ENCODE peak calls at places on chromosomes 4 and X, in five cellular contexts. One of them, this sample, is unnamed.

GRCh38 chrX:45322820-45323219 is 122.1 kb upstream of the DIPK2B start:
- DNase-seq in neural crest cell: no peak
- DNase-seq in left ventricle myocardium inferior: no peak
- DNase-seq in Calu3: no peak
- DNase-seq in omental fat pad: no peak
- DNase-seq in this sample: peak; percentile 29

GRCh38 chr4:88610771-88611170 is 18.5 kb downstream of the HERC3 start:
- DNase-seq in neural crest cell: no peak
- DNase-seq in left ventricle myocardium inferior: peak; percentile 63
- DNase-seq in Calu3: peak; percentile 25
- DNase-seq in omental fat pad: no peak
- DNase-seq in this sample: no peak

GRCh38 chr4:7818676-7819041 is 121.0 kb downstream of the AFAP1 start:
- DNase-seq in neural crest cell: no peak
- DNase-seq in left ventricle myocardium inferior: no peak
- DNase-seq in Calu3: no peak
- DNase-seq in omental fat pad: no peak
- DNase-seq in this sample: no peak

GRCh38 chr4:1727117-1728031 is 6.1 kb downstream of the TACC3 start:
- DNase-seq in neural crest cell: no peak
- DNase-seq in left ventricle myocardium inferior: peak; percentile 83
- DNase-seq in Calu3: peak; percentile 87
- DNase-seq in omental fat pad: peak; percentile 57
- DNase-seq in this sample: peak; percentile 67

GRCh38 chr4:108171541-108172230 is 3.0 kb upstream of the LEF1 start:
- DNase-seq in neural crest cell: peak; percentile 29
- DNase-seq in left ventricle myocardium inferior: no peak
- DNase-seq in Calu3: no peak
- DNase-seq in omental fat pad: no peak
- DNase-seq in this sample: no peak

GRCh38 chr4:57291911-57292310 is 181.7 kb upstream of the IGFBP7 start:
- DNase-seq in neural crest cell: no peak
- DNase-seq in left ventricle myocardium inferior: no peak
- DNase-seq in Calu3: no peak
- DNase-seq in omental fat pad: no peak
- DNase-seq in this sample: no peak

GRCh38 chr4:32485976-32486375 is 1765.8 kb downstream of the PCDH7 start:
- DNase-seq in neural crest cell: no peak
- DNase-seq in left ventricle myocardium inferior: no peak
- DNase-seq in Calu3: no peak
- DNase-seq in omental fat pad: no peak
- DNase-seq in this sample: peak; percentile 81

GRCh38 chr4:165580379-165580905 is 201.6 kb downstream of the CPE start:
- DNase-seq in neural crest cell: no peak
- DNase-seq in left ventricle myocardium inferior: no peak
- DNase-seq in Calu3: peak; percentile 1
- DNase-seq in omental fat pad: no peak
- DNase-seq in this sample: peak; percentile 84

GRCh38 chrX:153919281-153919680 is 6.8 kb downstream of the ARHGAP4 start:
- DNase-seq in neural crest cell: no peak
- DNase-seq in left ventricle myocardium inferior: no peak
- DNase-seq in Calu3: no peak
- DNase-seq in omental fat pad: no peak
- DNase-seq in this sample: no peak

GRCh38 chr4:83440899-83441298 is 14.7 kb downstream of the HELQ start:
- DNase-seq in neural crest cell: no peak
- DNase-seq in left ventricle myocardium inferior: no peak
- DNase-seq in Calu3: no peak
- DNase-seq in omental fat pad: no peak
- DNase-seq in this sample: no peak

GRCh38 chr4:102527695-102528094 is 26.5 kb downstream of the NFKB1 start:
- DNase-seq in neural crest cell: no peak
- DNase-seq in left ventricle myocardium inferior: no peak
- DNase-seq in Calu3: no peak
- DNase-seq in omental fat pad: no peak
- DNase-seq in this sample: no peak

GRCh38 chr4:151486166-151486565 is 77.2 kb downstream of the FHIP1A start:
- DNase-seq in neural crest cell: no peak
- DNase-seq in left ventricle myocardium inferior: no peak
- DNase-seq in Calu3: no peak
- DNase-seq in omental fat pad: no peak
- DNase-seq in this sample: no peak

GRCh38 chrX:40100141-40100536 is 2.4 kb upstream of the BCOR start:
- DNase-seq in neural crest cell: no peak
- DNase-seq in left ventricle myocardium inferior: peak; percentile 31
- DNase-seq in Calu3: peak; percentile 39
- DNase-seq in omental fat pad: no peak
- DNase-seq in this sample: no peak

GRCh38 chrX:13340182-13340791 is 20.4 kb upstream of the ATXN3L start:
- DNase-seq in neural crest cell: no peak
- DNase-seq in left ventricle myocardium inferior: no peak
- DNase-seq in Calu3: no peak
- DNase-seq in omental fat pad: no peak
- DNase-seq in this sample: no peak

GRCh38 chr4:48268956-48269860 is at the start of gene TEC:
- DNase-seq in neural crest cell: peak; percentile 52
- DNase-seq in left ventricle myocardium inferior: peak; percentile 45
- DNase-seq in Calu3: peak; percentile 50
- DNase-seq in omental fat pad: no peak
- DNase-seq in this sample: peak; percentile 56

GRCh38 chrX:47648376-47648775 is 2.0 kb downstream of the ELK1 start:
- DNase-seq in neural crest cell: no peak
- DNase-seq in left ventricle myocardium inferior: no peak
- DNase-seq in Calu3: no peak
- DNase-seq in omental fat pad: no peak
- DNase-seq in this sample: no peak

GRCh38 chr4:75831856-75832405 is 70.3 kb downstream of the PPEF2 start:
- DNase-seq in neural crest cell: no peak
- DNase-seq in left ventricle myocardium inferior: no peak
- DNase-seq in Calu3: no peak
- DNase-seq in omental fat pad: no peak
- DNase-seq in this sample: no peak

GRCh38 chr4:144171697-144172096 is 31.2 kb upstream of the GYPA start:
- DNase-seq in neural crest cell: no peak
- DNase-seq in left ventricle myocardium inferior: no peak
- DNase-seq in Calu3: no peak
- DNase-seq in omental fat pad: no peak
- DNase-seq in this sample: no peak

GRCh38 chr4:11603594-11604194 is 175.0 kb upstream of the HS3ST1 start:
- DNase-seq in neural crest cell: no peak
- DNase-seq in left ventricle myocardium inferior: no peak
- DNase-seq in Calu3: no peak
- DNase-seq in omental fat pad: no peak
- DNase-seq in this sample: no peak

GRCh38 chr4:112882286-112882685 is 167.2 kb upstream of the ANK2 start:
- DNase-seq in neural crest cell: no peak
- DNase-seq in left ventricle myocardium inferior: no peak
- DNase-seq in Calu3: no peak
- DNase-seq in omental fat pad: no peak
- DNase-seq in this sample: no peak

GRCh38 chr4:184375027-184375426 is 99.3 kb downstream of the IRF2 start:
- DNase-seq in neural crest cell: no peak
- DNase-seq in left ventricle myocardium inferior: no peak
- DNase-seq in Calu3: no peak
- DNase-seq in omental fat pad: no peak
- DNase-seq in this sample: no peak

GRCh38 chrX:46444011-46444410 is 101.2 kb downstream of the ZNF674 start:
- DNase-seq in neural crest cell: no peak
- DNase-seq in left ventricle myocardium inferior: no peak
- DNase-seq in Calu3: peak; percentile 36
- DNase-seq in omental fat pad: no peak
- DNase-seq in this sample: no peak

GRCh38 chrX:109990582-109991276 is 12.2 kb upstream of the TMEM164 start:
- DNase-seq in neural crest cell: no peak
- DNase-seq in left ventricle myocardium inferior: no peak
- DNase-seq in Calu3: no peak
- DNase-seq in omental fat pad: no peak
- DNase-seq in this sample: no peak

GRCh38 chrX:57286507-57287251 is at the start of gene FAAH2:
- DNase-seq in neural crest cell: no peak
- DNase-seq in left ventricle myocardium inferior: no peak
- DNase-seq in Calu3: peak; percentile 84
- DNase-seq in omental fat pad: no peak
- DNase-seq in this sample: peak; percentile 1

GRCh38 chrX:132043977-132044376 is 20.9 kb downstream of the STK26 start:
- DNase-seq in neural crest cell: no peak
- DNase-seq in left ventricle myocardium inferior: no peak
- DNase-seq in Calu3: no peak
- DNase-seq in omental fat pad: no peak
- DNase-seq in this sample: no peak
- TF ChIP-seq CTCF in neural crest cell: no peak
- TF ChIP-seq CTCF in left ventricle myocardium inferior: no peak
- TF ChIP-seq CTCF in Calu3: no peak
- TF ChIP-seq CTCF in omental fat pad: no peak
- TF ChIP-seq CTCF in this sample: no peak

DNA sequence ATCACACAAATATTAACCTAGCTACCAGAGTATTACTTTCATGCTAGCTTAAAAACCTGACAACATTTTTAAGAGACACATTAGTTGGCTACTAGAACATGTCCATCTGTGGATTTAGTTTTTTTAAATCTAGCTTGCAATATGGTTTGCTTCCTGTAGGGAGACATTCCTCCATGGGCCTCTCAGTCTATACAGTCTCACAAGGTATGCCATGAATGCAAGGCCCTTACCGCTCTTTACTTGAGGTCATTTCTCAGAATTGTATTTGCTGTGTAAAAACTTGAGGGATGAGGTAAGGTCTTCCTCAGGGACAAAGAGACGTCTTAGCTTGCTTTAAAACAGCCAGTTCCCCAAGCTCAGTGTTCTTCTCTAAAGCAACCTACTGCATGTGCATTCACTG is 26.9 kb downstream of the UBA6 start:
- DNase-seq in neural crest cell: no peak
- DNase-seq in left ventricle myocardium inferior: no peak
- DNase-seq in Calu3: no peak
- DNase-seq in omental fat pad: no peak
- DNase-seq in this sample: no peak
- TF ChIP-seq CTCF in neural crest cell: peak; percentile 35
- TF ChIP-seq CTCF in left ventricle myocardium inferior: no peak
- TF ChIP-seq CTCF in Calu3: no peak
- TF ChIP-seq CTCF in omental fat pad: no peak
- TF ChIP-seq CTCF in this sample: no peak

DNA sequence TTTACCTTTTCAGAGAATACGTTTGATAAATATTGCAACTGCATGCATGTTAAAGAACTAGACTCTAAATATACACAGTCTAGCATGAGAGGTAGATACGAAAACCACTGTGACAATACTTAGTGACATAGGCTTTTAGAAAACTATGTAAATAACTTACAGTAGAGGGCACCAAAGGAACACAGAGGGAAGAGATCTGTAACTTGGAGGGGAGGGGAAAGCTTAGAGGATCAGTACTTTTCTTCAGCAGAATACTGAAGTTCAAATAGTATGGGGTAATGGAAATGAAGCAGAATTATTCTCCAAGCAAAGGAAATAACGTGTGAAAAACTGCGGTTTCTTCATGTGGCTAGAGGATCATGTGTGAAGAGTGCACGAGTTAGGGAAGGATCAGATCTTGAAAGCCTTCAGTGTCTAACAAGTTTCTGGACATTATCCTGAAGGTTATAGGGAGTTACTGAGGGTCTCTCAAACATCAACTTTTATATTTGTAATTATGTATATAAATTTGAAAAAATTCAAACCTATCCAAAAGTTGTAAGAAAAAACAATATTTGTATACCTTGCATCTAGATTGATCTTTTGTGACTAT is 264.3 kb downstream of the NPFFR2 start:
- DNase-seq in neural crest cell: no peak
- DNase-seq in left ventricle myocardium inferior: no peak
- DNase-seq in Calu3: no peak
- DNase-seq in omental fat pad: no peak
- DNase-seq in this sample: peak; percentile 63
- TF ChIP-seq CTCF in neural crest cell: peak; percentile 77
- TF ChIP-seq CTCF in left ventricle myocardium inferior: peak; percentile 75
- TF ChIP-seq CTCF in Calu3: no peak
- TF ChIP-seq CTCF in omental fat pad: no peak
- TF ChIP-seq CTCF in this sample: peak; percentile 59

GRCh38 chrX:66021407-66021757 is 18.5 kb downstream of the VSIG4 start:
- DNase-seq in neural crest cell: no peak
- DNase-seq in left ventricle myocardium inferior: no peak
- DNase-seq in Calu3: no peak
- DNase-seq in omental fat pad: no peak
- DNase-seq in this sample: no peak

GRCh38 chrX:66021758-66022741 is 17.8 kb downstream of the VSIG4 start:
- DNase-seq in neural crest cell: no peak
- DNase-seq in left ventricle myocardium inferior: no peak
- DNase-seq in Calu3: no peak
- DNase-seq in omental fat pad: no peak
- DNase-seq in this sample: no peak

GRCh38 chrX:66024570-66024969 is 15.3 kb downstream of the VSIG4 start:
- DNase-seq in neural crest cell: no peak
- DNase-seq in left ventricle myocardium inferior: no peak
- DNase-seq in Calu3: no peak
- DNase-seq in omental fat pad: no peak
- DNase-seq in this sample: no peak

GRCh38 chrX:66023726-66024467 is 16.0 kb downstream of the VSIG4 start:
- DNase-seq in neural crest cell: no peak
- DNase-seq in left ventricle myocardium inferior: no peak
- DNase-seq in Calu3: no peak
- DNase-seq in omental fat pad: no peak
- DNase-seq in this sample: no peak

DNA sequence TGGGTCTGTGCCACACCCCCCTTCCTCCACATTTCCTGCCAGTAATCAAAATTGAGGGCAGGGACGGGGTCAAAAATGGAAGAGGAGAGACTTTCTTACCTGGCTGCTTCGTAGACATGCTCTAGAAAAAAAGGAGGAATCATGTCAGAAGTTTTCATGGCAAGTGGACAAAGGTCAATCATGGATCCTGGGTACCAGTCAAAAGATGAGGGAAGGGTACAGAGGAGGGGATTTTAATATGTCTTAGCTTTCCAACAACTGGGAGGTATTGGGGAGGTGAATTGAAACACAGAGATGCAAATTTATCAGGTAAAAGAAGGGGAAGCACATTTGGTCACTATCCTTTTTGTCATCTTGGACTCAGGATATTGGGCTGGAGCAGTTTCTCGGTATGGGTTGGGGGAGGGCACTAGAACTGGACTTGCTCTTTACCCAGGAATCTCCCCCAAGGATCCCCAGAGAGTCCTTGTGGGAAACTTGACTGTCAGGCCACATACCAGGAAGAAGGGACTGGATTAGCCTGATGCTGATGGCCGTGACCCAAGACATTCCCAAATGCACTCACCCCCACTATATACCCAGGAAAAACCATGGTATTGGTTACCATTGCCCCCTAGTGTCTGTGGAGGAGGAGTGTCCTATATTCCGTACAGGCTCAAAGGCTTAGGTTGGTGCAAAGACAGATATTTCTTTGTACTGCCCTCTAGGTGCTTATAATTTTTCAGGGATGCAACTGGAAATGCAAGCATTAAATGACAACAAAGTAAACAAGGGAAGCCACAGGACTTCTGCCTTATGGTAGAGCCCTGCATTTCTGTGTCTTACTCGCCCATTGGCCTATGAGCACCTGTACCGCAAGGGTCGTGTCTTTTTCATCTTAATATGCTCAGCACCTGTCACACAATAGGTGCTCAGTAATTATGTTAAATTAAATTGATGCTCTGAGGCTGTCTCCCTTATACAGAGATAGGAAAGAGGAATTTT is 16.8 kb downstream of the VSIG4 start:
- DNase-seq in neural crest cell: no peak
- DNase-seq in left ventricle myocardium inferior: no peak
- DNase-seq in Calu3: no peak
- DNase-seq in omental fat pad: no peak
- DNase-seq in this sample: peak; percentile 53
- TF ChIP-seq CTCF in neural crest cell: no peak
- TF ChIP-seq CTCF in left ventricle myocardium inferior: no peak
- TF ChIP-seq CTCF in Calu3: no peak
- TF ChIP-seq CTCF in omental fat pad: no peak
- TF ChIP-seq CTCF in this sample: peak; percentile 47

GRCh38 chrX:7552758-7553157 is 290.2 kb upstream of the VCX start:
- DNase-seq in neural crest cell: no peak
- DNase-seq in left ventricle myocardium inferior: no peak
- DNase-seq in Calu3: no peak
- DNase-seq in omental fat pad: no peak
- DNase-seq in this sample: no peak
- TF ChIP-seq CTCF in neural crest cell: peak; percentile 40
- TF ChIP-seq CTCF in left ventricle myocardium inferior: no peak
- TF ChIP-seq CTCF in Calu3: no peak
- TF ChIP-seq CTCF in omental fat pad: no peak
- TF ChIP-seq CTCF in this sample: no peak